ENCODE peak calls at places on chromosomes 13 and 19, in four cellular contexts. W is SK-N-SH, V is heart right ventricle, C is fibroblast of lung. A is an unnamed sample.

GRCh38 chr19:54172764-54173699 is at the start of gene TMC4:
- DNase-seq in V (peak; percentile 54), C (no peak), W (no peak), A (no peak)

GRCh38 chr19:30431591-30431990 is 59.4 kb downstream of the ZNF536 start:
- DNase-seq in W (no peak), V (no peak), C (no peak), A (no peak)

GRCh38 chr19:1856698-1857603 is 6.4 kb downstream of the KLF16 start:
- DNase-seq in W (peak; percentile 54), V (peak; percentile 89), C (peak; percentile 75), A (peak; percentile 65)

GRCh38 chr13:20448470-20448869 is 77.2 kb downstream of the CRYL1 start:
- DNase-seq in W (no peak), V (no peak), C (no peak), A (no peak)

GRCh38 chr13:106599875-106600797 is 32.2 kb upstream of the ARGLU1 start:
- DNase-seq in V (peak; percentile 46), C (peak; percentile 88), W (no peak), A (no peak)

GRCh38 chr19:19568802-19569756 is 31.0 kb downstream of the CILP2 start:
- DNase-seq in V (no peak), C (no peak), W (no peak), A (no peak)

GRCh38 chr13:26919311-26919710 is 158.7 kb upstream of the GPR12 start:
- DNase-seq in W (no peak), V (no peak), C (no peak), A (no peak)

GRCh38 chr19:48419158-48419920 is 25.9 kb downstream of the GRIN2D start:
- DNase-seq in V (no peak), C (peak; percentile 42), W (peak; percentile 87), A (peak; percentile 82)

GRCh38 chr13:41004875-41005693 is 14.0 kb downstream of the ELF1 start:
- DNase-seq in W (no peak), V (no peak), C (no peak), A (no peak)

GRCh38 chr13:99606322-99607089 is 105.2 kb downstream of the TM9SF2 start:
- DNase-seq in W (peak; percentile 97), V (peak; percentile 94), C (peak; percentile 80), A (peak; percentile 90)

GRCh38 chr13:99608345-99608744 is 107.1 kb downstream of the TM9SF2 start:
- DNase-seq in C (no peak), V (no peak), W (no peak), A (no peak)

GRCh38 chr13:99601535-99601934 is 100.3 kb downstream of the TM9SF2 start:
- DNase-seq in C (no peak), W (no peak), V (no peak), A (no peak)

GRCh38 chr13:99604636-99605035 is 103.4 kb downstream of the TM9SF2 start:
- DNase-seq in W (no peak), C (no peak), V (no peak), A (no peak)

DNA sequence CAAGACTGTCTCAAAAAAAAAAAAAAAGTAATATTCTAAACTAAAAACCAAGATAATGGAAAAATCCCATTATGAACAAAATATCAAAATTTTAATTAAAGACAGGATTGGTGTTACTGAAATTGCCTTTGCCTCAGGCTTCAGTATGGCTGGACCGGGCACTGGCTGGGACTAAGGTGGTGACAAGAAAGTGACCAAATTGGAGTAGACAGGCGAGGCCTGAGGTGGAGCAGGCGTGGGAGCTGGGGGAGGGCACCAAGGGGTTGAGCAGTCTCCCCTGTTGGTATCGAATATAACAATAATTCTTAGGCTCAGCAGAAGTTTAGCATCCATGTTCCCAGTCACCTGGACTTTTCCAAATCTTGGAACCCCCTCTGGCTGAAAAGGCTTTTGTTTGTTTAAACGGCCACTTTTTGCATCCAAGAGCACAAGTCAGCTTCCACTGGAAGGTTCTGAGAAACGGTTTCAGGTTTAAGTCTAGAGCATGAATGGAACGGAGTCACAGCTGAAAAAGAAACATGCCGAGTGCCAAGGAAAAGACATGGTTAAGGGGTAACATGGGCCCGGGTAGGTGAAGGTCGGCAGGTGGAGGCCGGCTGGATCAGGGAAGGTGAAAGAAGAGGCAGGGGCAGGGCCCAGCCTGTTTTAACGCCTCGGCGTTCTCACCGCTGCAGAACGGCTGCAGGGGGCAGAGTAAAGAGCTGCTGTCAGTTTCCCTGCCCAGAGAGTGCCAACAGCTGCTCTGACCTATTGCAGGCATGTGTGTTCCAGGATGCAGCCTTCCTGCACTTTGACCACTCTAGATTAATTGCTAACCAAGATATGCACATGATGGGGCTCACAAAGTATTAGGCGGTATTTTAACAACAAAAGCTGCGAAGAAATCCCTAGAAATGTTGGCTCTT is 104.4 kb downstream of the TM9SF2 start:
- DNase-seq in C (no peak), V (peak; percentile 44), W (peak; percentile 64), A (peak; percentile 34)
- TF ChIP-seq CTCF in C (peak; percentile 14), V (peak; percentile 13), W (peak; percentile 29), A (peak; percentile 31)

DNA sequence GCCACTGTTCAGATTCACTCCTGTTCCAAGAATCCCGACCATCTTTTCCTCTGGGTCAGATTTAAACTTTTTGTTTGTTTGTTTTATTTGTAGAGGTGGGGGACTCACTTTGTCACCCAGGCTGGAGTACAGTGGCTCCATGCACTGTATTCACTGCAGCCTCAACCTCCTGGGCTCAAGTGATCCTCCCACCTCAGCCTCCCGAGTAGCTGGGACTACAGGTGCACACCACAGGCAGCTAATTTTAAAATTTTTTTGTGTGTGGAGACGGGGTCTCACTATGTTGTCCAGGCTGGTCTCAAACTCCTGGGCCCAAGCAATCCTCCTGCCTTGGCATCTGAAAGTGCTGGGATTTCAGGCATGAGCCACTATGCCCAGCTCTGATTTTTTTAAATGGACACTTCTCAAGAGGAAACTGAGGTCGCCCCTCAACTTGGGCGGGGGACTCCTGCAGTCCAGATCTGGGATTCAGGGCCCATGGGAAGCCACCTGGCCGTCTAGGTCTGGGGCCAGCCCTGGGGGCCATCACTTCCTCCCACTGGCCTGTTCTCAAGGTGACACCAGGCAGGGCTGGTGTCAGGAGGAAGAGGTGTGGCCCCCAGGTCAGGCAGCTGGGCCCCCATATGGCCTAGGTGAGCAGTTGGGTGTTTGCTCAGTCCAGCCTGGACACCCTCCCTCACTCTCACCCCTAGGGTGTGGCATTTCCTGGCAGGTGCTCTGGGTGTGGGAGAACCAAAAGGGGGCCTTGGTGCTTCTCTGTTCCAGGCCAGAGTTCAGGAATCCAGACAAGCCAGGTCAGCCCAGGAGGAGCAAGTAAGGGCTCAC is 1.3 kb downstream of the B3GNT3 start:
- DNase-seq in C (no peak), V (no peak), W (no peak), A (no peak)
- H3K4me3 ChIP-seq in C (no peak overlapping the region), V (no peak overlapping the region), W (no peak overlapping the region), A (no peak overlapping the region)

DNA sequence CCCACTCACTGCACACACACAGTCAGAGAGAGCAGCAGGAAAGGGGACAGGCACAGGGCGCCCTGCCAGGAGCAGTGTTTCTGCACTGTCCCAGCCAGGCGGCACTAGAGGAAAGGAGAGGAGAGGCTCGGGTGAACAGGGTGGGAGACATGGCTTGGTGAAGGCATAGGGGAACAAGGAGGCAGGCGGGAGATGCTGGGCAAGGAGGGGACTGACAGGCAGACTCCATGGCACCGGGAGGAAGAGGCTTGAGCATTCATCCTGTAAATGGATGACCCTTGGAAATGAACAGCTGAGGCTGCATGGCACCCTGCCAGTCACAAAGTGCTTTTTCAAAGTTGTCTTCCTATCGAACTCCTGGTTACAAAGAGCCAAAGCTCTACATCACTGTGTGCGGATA is 22.5 kb downstream of the MED26 start:
- DNase-seq in W (peak; percentile 38), V (no peak), C (no peak), A (peak; percentile 62)
- H3K4me1 ChIP-seq in W (peaks cover 4% of the 10 kb centered on the region), V (peaks cover 57% of the 10 kb centered on the region), C (peaks cover 6% of the 10 kb centered on the region), A (peaks cover 14% of the 10 kb centered on the region)

GRCh38 chr13:46947425-46948191 is 50.8 kb upstream of the HTR2A start:
- DNase-seq in V (no peak), C (no peak), W (no peak), A (no peak)
- TF ChIP-seq CTCF in V (no peak), C (no peak), W (no peak), A (no peak)

GRCh38 chr19:13098291-13099072 is 4.2 kb downstream of the LYL1 start:
- DNase-seq in C (peak; percentile 58), W (no peak), V (no peak), A (no peak)

GRCh38 chr19:13100871-13101589 is 1.6 kb downstream of the LYL1 start:
- DNase-seq in V (no peak), W (no peak), C (no peak), A (no peak)

GRCh38 chr19:13100031-13100588 is 2.5 kb downstream of the LYL1 start:
- DNase-seq in V (no peak), C (no peak), W (no peak), A (no peak)

GRCh38 chr19:13097331-13098258 is 5.1 kb downstream of the LYL1 start:
- DNase-seq in W (no peak), C (no peak), V (no peak), A (no peak)

GRCh38 chr19:13099073-13099999 is 3.3 kb downstream of the LYL1 start:
- DNase-seq in W (no peak), C (no peak), V (peak; percentile 81), A (no peak)
- H3K4me3 ChIP-seq in W (no peak overlapping the region), C (no peak overlapping the region), V (peak overlapping the region; percentile 65), A (no peak overlapping the region)

A was measured in BE2C.